ENCODE peak calls at places on chromosome 16, in six cellular contexts. One of them, this sample, is unnamed.
A peak's percentile ranks its signal among the peaks of the same experiment; 100 is the strongest.

GRCh38 chr16:69132424-69133252 is at the start of the genes CHTF8 and UTP4:
- DNase-seq in left ventricle myocardium inferior: peak; percentile 86
- DNase-seq in GM12864: no peak
- DNase-seq in CD8-positive, alpha-beta T cell: peak; percentile 83
- DNase-seq in HFF-Myc: no peak
- DNase-seq in activated naive CD8-positive, alpha-beta T cell treated with anti-CD3 and anti-CD28 coated beads, Interleukin-2, amount 50 U/mL, for 24 hours: peak; percentile 90
- DNase-seq in this sample: peak; percentile 89

GRCh38 chr16:12470311-12471229 is 333.1 kb downstream of the CPPED1 start:
- DNase-seq in GM12864: no peak
- DNase-seq in left ventricle myocardium inferior: peak; percentile 75
- DNase-seq in HFF-Myc: no peak
- DNase-seq in CD8-positive, alpha-beta T cell: no peak
- DNase-seq in activated naive CD8-positive, alpha-beta T cell treated with anti-CD3 and anti-CD28 coated beads, Interleukin-2, amount 50 U/mL, for 24 hours: no peak
- DNase-seq in this sample: peak; percentile 71

GRCh38 chr16:14628806-14629611 is 1.1 kb downstream of the PARN start:
- DNase-seq in activated naive CD8-positive, alpha-beta T cell treated with anti-CD3 and anti-CD28 coated beads, Interleukin-2, amount 50 U/mL, for 24 hours: peak; percentile 7
- DNase-seq in HFF-Myc: no peak
- DNase-seq in left ventricle myocardium inferior: no peak
- DNase-seq in CD8-positive, alpha-beta T cell: no peak
- DNase-seq in GM12864: no peak
- DNase-seq in this sample: no peak

GRCh38 chr16:49021136-49021535 is 260.5 kb downstream of the CBLN1 start:
- DNase-seq in left ventricle myocardium inferior: no peak
- DNase-seq in CD8-positive, alpha-beta T cell: no peak
- DNase-seq in HFF-Myc: peak; percentile 98
- DNase-seq in GM12864: no peak
- DNase-seq in activated naive CD8-positive, alpha-beta T cell treated with anti-CD3 and anti-CD28 coated beads, Interleukin-2, amount 50 U/mL, for 24 hours: no peak
- DNase-seq in this sample: no peak

GRCh38 chr16:70635356-70636016 is 10.9 kb upstream of the IL34 start:
- DNase-seq in GM12864: no peak
- DNase-seq in HFF-Myc: no peak
- DNase-seq in CD8-positive, alpha-beta T cell: no peak
- DNase-seq in activated naive CD8-positive, alpha-beta T cell treated with anti-CD3 and anti-CD28 coated beads, Interleukin-2, amount 50 U/mL, for 24 hours: no peak
- DNase-seq in left ventricle myocardium inferior: peak; percentile 33
- DNase-seq in this sample: no peak

GRCh38 chr16:55832788-55833583 is at the start of gene CES1:
- DNase-seq in left ventricle myocardium inferior: peak; percentile 89
- DNase-seq in GM12864: no peak
- DNase-seq in activated naive CD8-positive, alpha-beta T cell treated with anti-CD3 and anti-CD28 coated beads, Interleukin-2, amount 50 U/mL, for 24 hours: no peak
- DNase-seq in HFF-Myc: no peak
- DNase-seq in CD8-positive, alpha-beta T cell: no peak
- DNase-seq in this sample: peak; percentile 90

GRCh38 chr16:3825103-3825502 is 55.4 kb downstream of the CREBBP start:
- DNase-seq in HFF-Myc: no peak
- DNase-seq in left ventricle myocardium inferior: no peak
- DNase-seq in activated naive CD8-positive, alpha-beta T cell treated with anti-CD3 and anti-CD28 coated beads, Interleukin-2, amount 50 U/mL, for 24 hours: no peak
- DNase-seq in GM12864: no peak
- DNase-seq in CD8-positive, alpha-beta T cell: no peak
- DNase-seq in this sample: no peak

GRCh38 chr16:65909310-65910050 is 457.0 kb upstream of the CDH5 start:
- DNase-seq in activated naive CD8-positive, alpha-beta T cell treated with anti-CD3 and anti-CD28 coated beads, Interleukin-2, amount 50 U/mL, for 24 hours: no peak
- DNase-seq in left ventricle myocardium inferior: no peak
- DNase-seq in GM12864: no peak
- DNase-seq in HFF-Myc: no peak
- DNase-seq in CD8-positive, alpha-beta T cell: no peak
- DNase-seq in this sample: no peak

GRCh38 chr16:46853713-46854443 is 22.9 kb upstream of the C16orf87 start:
- DNase-seq in activated naive CD8-positive, alpha-beta T cell treated with anti-CD3 and anti-CD28 coated beads, Interleukin-2, amount 50 U/mL, for 24 hours: peak; percentile 62
- DNase-seq in GM12864: no peak
- DNase-seq in HFF-Myc: no peak
- DNase-seq in CD8-positive, alpha-beta T cell: peak; percentile 57
- DNase-seq in left ventricle myocardium inferior: peak; percentile 71
- DNase-seq in this sample: peak; percentile 85

GRCh38 chr16:85354623-85355514 is 242.6 kb upstream of the CIBAR2 start:
- DNase-seq in activated naive CD8-positive, alpha-beta T cell treated with anti-CD3 and anti-CD28 coated beads, Interleukin-2, amount 50 U/mL, for 24 hours: no peak
- DNase-seq in GM12864: no peak
- DNase-seq in left ventricle myocardium inferior: no peak
- DNase-seq in HFF-Myc: peak; percentile 91
- DNase-seq in CD8-positive, alpha-beta T cell: no peak
- DNase-seq in this sample: no peak

GRCh38 chr16:68382296-68382718 is 66.0 kb downstream of the SMPD3 start:
- DNase-seq in left ventricle myocardium inferior: no peak
- DNase-seq in activated naive CD8-positive, alpha-beta T cell treated with anti-CD3 and anti-CD28 coated beads, Interleukin-2, amount 50 U/mL, for 24 hours: peak; percentile 30
- DNase-seq in CD8-positive, alpha-beta T cell: no peak
- DNase-seq in GM12864: no peak
- DNase-seq in HFF-Myc: no peak
- DNase-seq in this sample: no peak

GRCh38 chr16:10922328-10923145 is 19.7 kb downstream of the DEXI start:
- DNase-seq in CD8-positive, alpha-beta T cell: no peak
- DNase-seq in activated naive CD8-positive, alpha-beta T cell treated with anti-CD3 and anti-CD28 coated beads, Interleukin-2, amount 50 U/mL, for 24 hours: no peak
- DNase-seq in left ventricle myocardium inferior: peak; percentile 86
- DNase-seq in HFF-Myc: no peak
- DNase-seq in GM12864: no peak
- DNase-seq in this sample: peak; percentile 93

GRCh38 chr16:27544671-27545070 is 5.0 kb downstream of the GTF3C1 start:
- DNase-seq in HFF-Myc: no peak
- DNase-seq in activated naive CD8-positive, alpha-beta T cell treated with anti-CD3 and anti-CD28 coated beads, Interleukin-2, amount 50 U/mL, for 24 hours: no peak
- DNase-seq in left ventricle myocardium inferior: no peak
- DNase-seq in CD8-positive, alpha-beta T cell: no peak
- DNase-seq in GM12864: no peak
- DNase-seq in this sample: no peak

GRCh38 chr16:88549671-88550643 is 20.2 kb upstream of the ZC3H18 start:
- DNase-seq in CD8-positive, alpha-beta T cell: no peak
- DNase-seq in HFF-Myc: no peak
- DNase-seq in GM12864: no peak
- DNase-seq in activated naive CD8-positive, alpha-beta T cell treated with anti-CD3 and anti-CD28 coated beads, Interleukin-2, amount 50 U/mL, for 24 hours: no peak
- DNase-seq in left ventricle myocardium inferior: no peak
- DNase-seq in this sample: peak; percentile 67

GRCh38 chr16:84800118-84800517 is 19.7 kb upstream of the CRISPLD2 start:
- DNase-seq in CD8-positive, alpha-beta T cell: no peak
- DNase-seq in left ventricle myocardium inferior: no peak
- DNase-seq in HFF-Myc: no peak
- DNase-seq in activated naive CD8-positive, alpha-beta T cell treated with anti-CD3 and anti-CD28 coated beads, Interleukin-2, amount 50 U/mL, for 24 hours: no peak
- DNase-seq in GM12864: no peak
- DNase-seq in this sample: no peak

GRCh38 chr16:9954181-9954580 is 228.0 kb downstream of the GRIN2A start:
- DNase-seq in left ventricle myocardium inferior: no peak
- DNase-seq in activated naive CD8-positive, alpha-beta T cell treated with anti-CD3 and anti-CD28 coated beads, Interleukin-2, amount 50 U/mL, for 24 hours: no peak
- DNase-seq in HFF-Myc: no peak
- DNase-seq in CD8-positive, alpha-beta T cell: no peak
- DNase-seq in GM12864: no peak
- DNase-seq in this sample: no peak

GRCh38 chr16:18945233-18945632 is 19.0 kb upstream of the SMG1 start:
- DNase-seq in HFF-Myc: no peak
- DNase-seq in left ventricle myocardium inferior: no peak
- DNase-seq in CD8-positive, alpha-beta T cell: no peak
- DNase-seq in activated naive CD8-positive, alpha-beta T cell treated with anti-CD3 and anti-CD28 coated beads, Interleukin-2, amount 50 U/mL, for 24 hours: no peak
- DNase-seq in GM12864: no peak
- DNase-seq in this sample: no peak

GRCh38 chr16:46932802-46933201 is 40.7 kb downstream of the DNAJA2 start:
- DNase-seq in HFF-Myc: no peak
- DNase-seq in left ventricle myocardium inferior: no peak
- DNase-seq in GM12864: peak; percentile 18
- DNase-seq in CD8-positive, alpha-beta T cell: no peak
- DNase-seq in activated naive CD8-positive, alpha-beta T cell treated with anti-CD3 and anti-CD28 coated beads, Interleukin-2, amount 50 U/mL, for 24 hours: no peak
- DNase-seq in this sample: no peak

GRCh38 chr16:65101009-65101408 is 20.9 kb downstream of the CDH11 start:
- DNase-seq in activated naive CD8-positive, alpha-beta T cell treated with anti-CD3 and anti-CD28 coated beads, Interleukin-2, amount 50 U/mL, for 24 hours: no peak
- DNase-seq in left ventricle myocardium inferior: no peak
- DNase-seq in GM12864: no peak
- DNase-seq in CD8-positive, alpha-beta T cell: no peak
- DNase-seq in HFF-Myc: no peak
- DNase-seq in this sample: no peak

GRCh38 chr16:89821438-89822187 is 5.2 kb upstream of the FANCA start:
- DNase-seq in HFF-Myc: no peak
- DNase-seq in CD8-positive, alpha-beta T cell: peak; percentile 28
- DNase-seq in activated naive CD8-positive, alpha-beta T cell treated with anti-CD3 and anti-CD28 coated beads, Interleukin-2, amount 50 U/mL, for 24 hours: no peak
- DNase-seq in left ventricle myocardium inferior: no peak
- DNase-seq in GM12864: no peak
- DNase-seq in this sample: no peak

GRCh38 chr16:71473891-71474290 is 11.8 kb upstream of the ZNF23 start:
- DNase-seq in left ventricle myocardium inferior: no peak
- DNase-seq in GM12864: no peak
- DNase-seq in HFF-Myc: no peak
- DNase-seq in CD8-positive, alpha-beta T cell: no peak
- DNase-seq in activated naive CD8-positive, alpha-beta T cell treated with anti-CD3 and anti-CD28 coated beads, Interleukin-2, amount 50 U/mL, for 24 hours: no peak
- DNase-seq in this sample: no peak

GRCh38 chr16:16782153-16782552 is 403.2 kb downstream of the NPIPA7 start:
- DNase-seq in CD8-positive, alpha-beta T cell: no peak
- DNase-seq in GM12864: no peak
- DNase-seq in HFF-Myc: no peak
- DNase-seq in activated naive CD8-positive, alpha-beta T cell treated with anti-CD3 and anti-CD28 coated beads, Interleukin-2, amount 50 U/mL, for 24 hours: no peak
- DNase-seq in left ventricle myocardium inferior: no peak
- DNase-seq in this sample: no peak

GRCh38 chr16:67040906-67041305 is 12.0 kb downstream of the CBFB start:
- DNase-seq in HFF-Myc: no peak
- DNase-seq in left ventricle myocardium inferior: no peak
- DNase-seq in GM12864: no peak
- DNase-seq in CD8-positive, alpha-beta T cell: no peak
- DNase-seq in activated naive CD8-positive, alpha-beta T cell treated with anti-CD3 and anti-CD28 coated beads, Interleukin-2, amount 50 U/mL, for 24 hours: no peak
- DNase-seq in this sample: no peak

GRCh38 chr16:53504161-53504663 is 1.2 kb upstream of the AKTIP start:
- DNase-seq in activated naive CD8-positive, alpha-beta T cell treated with anti-CD3 and anti-CD28 coated beads, Interleukin-2, amount 50 U/mL, for 24 hours: peak; percentile 30
- DNase-seq in left ventricle myocardium inferior: peak; percentile 58
- DNase-seq in CD8-positive, alpha-beta T cell: peak; percentile 38
- DNase-seq in HFF-Myc: no peak
- DNase-seq in GM12864: no peak
- DNase-seq in this sample: peak; percentile 75

GRCh38 chr16:20285993-20286499 is 41.3 kb downstream of the GP2 start:
- DNase-seq in GM12864: no peak
- DNase-seq in left ventricle myocardium inferior: no peak
- DNase-seq in HFF-Myc: no peak
- DNase-seq in CD8-positive, alpha-beta T cell: no peak
- DNase-seq in activated naive CD8-positive, alpha-beta T cell treated with anti-CD3 and anti-CD28 coated beads, Interleukin-2, amount 50 U/mL, for 24 hours: no peak
- DNase-seq in this sample: no peak

GRCh38 chr16:29729116-29729521 is 16.7 kb downstream of the C16orf54 start:
- DNase-seq in CD8-positive, alpha-beta T cell: no peak
- DNase-seq in HFF-Myc: peak; percentile 21
- DNase-seq in left ventricle myocardium inferior: no peak
- DNase-seq in GM12864: no peak
- DNase-seq in activated naive CD8-positive, alpha-beta T cell treated with anti-CD3 and anti-CD28 coated beads, Interleukin-2, amount 50 U/mL, for 24 hours: no peak
- DNase-seq in this sample: no peak

GRCh38 chr16:10552998-10553491 is 27.4 kb downstream of the EMP2 start:
- DNase-seq in HFF-Myc: no peak
- DNase-seq in GM12864: peak; percentile 71
- DNase-seq in CD8-positive, alpha-beta T cell: peak; percentile 38
- DNase-seq in activated naive CD8-positive, alpha-beta T cell treated with anti-CD3 and anti-CD28 coated beads, Interleukin-2, amount 50 U/mL, for 24 hours: peak; percentile 61
- DNase-seq in left ventricle myocardium inferior: peak; percentile 64
- DNase-seq in this sample: peak; percentile 61